ENCODE peak calls at places on chromosomes 3 and 15, in seven cellular contexts. T is psoas muscle; M is CD4-positive, alpha-beta memory T cell; F is PC-9; Y is A549; K is GM23248; B is CD8-positive, alpha-beta memory T cell. N is an unnamed sample. For H3K9me3, the result is how much of the 10 kb centered on the place peaks cover.

GRCh38 chr15:77644543-77645247 is 12.0 kb upstream of the LINGO1 start:
- DNase-seq in T (no peak), M (no peak), F (no peak), Y (no peak), K (no peak), B (no peak), N (no peak)

GRCh38 chr3:106542101-106542769 is 673.4 kb upstream of the CBLB start:
- DNase-seq in T (no peak), M (no peak), F (no peak), Y (no peak), K (peak), B (no peak), N (no peak)

GRCh38 chr15:51267714-51268105 is 70.7 kb downstream of the CYP19A1 start:
- DNase-seq in T (no peak), M (no peak), F (peak), Y (peak), K (peak), B (no peak), N (no peak)

GRCh38 chr3:17359911-17360310 is 382.5 kb downstream of the TBC1D5 start:
- DNase-seq in T (no peak), M (no peak), F (no peak), Y (no peak), K (no peak), B (no peak), N (no peak)

GRCh38 chr15:78195735-78196201 is 38.6 kb downstream of the ACSBG1 start:
- DNase-seq in T (no peak), M (peak), F (peak), Y (peak), K (peak), B (peak), N (no peak)

GRCh38 chr3:144774897-144775296 is 803.3 kb downstream of the DIPK2A start:
- DNase-seq in T (no peak), M (no peak), F (no peak), Y (no peak), K (peak), B (no peak), N (no peak)

GRCh38 chr3:128760027-128760426 is 34.0 kb downstream of the RAB7A start:
- DNase-seq in T (no peak), M (no peak), F (no peak), Y (no peak), K (no peak), B (no peak), N (no peak)

GRCh38 chr3:153221748-153222162 is 59.7 kb downstream of the RAP2B start:
- DNase-seq in T (peak), M (peak), F (peak), Y (no peak), K (peak), B (peak), N (peak)

GRCh38 chr3:185930393-185931107 is 7.3 kb downstream of the TRA2B start:
- DNase-seq in T (no peak), M (no peak), F (no peak), Y (no peak), K (peak), B (no peak), N (no peak)
- H3K4me3 ChIP-seq in T (peak), M (no peak), F (no peak), Y (peak), K (peak), B (peak), N (no peak)

GRCh38 chr15:26521142-26521541 is 251.7 kb downstream of the GABRB3 start:
- DNase-seq in T (no peak), M (no peak), F (no peak), Y (no peak), K (no peak), B (no peak), N (no peak)

GRCh38 chr15:26518885-26519284 is 254.0 kb downstream of the GABRB3 start:
- DNase-seq in T (no peak), M (no peak), F (no peak), Y (no peak), K (no peak), B (no peak), N (no peak)

GRCh38 chr15:26516102-26516980 is 256.5 kb downstream of the GABRB3 start:
- DNase-seq in T (no peak), M (no peak), F (no peak), Y (no peak), K (no peak), B (no peak), N (no peak)
- H3K9me3 ChIP-seq in T (under half), M (under half), F (under half), Y (under half), K (under half), B (under half), N (under half)

DNA sequence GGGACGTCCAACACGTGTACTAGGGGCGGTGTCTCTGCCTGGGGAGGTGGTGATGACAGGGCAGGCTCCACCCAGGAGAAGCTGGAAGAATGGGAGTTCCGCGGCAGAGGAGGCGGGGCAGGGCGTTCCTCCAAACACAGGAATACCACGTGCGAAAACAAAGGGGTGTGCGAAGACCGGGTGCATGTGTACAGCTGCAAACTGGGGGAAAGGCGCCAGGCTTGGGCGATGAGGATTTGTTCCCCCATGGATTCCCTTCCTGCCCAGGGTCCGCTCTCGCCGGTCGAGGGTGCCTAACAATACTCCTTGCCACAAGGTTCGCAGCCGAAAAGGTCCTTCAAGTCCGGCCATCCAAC is 500 bp upstream of the ZSCAN2 start:
- DNase-seq in T (peak), M (no peak), F (peak), Y (peak), K (peak), B (no peak), N (peak)
- H3K27ac ChIP-seq in T (peak), M (peak), F (peak), Y (no peak), K (peak), B (no peak), N (peak)

DNA sequence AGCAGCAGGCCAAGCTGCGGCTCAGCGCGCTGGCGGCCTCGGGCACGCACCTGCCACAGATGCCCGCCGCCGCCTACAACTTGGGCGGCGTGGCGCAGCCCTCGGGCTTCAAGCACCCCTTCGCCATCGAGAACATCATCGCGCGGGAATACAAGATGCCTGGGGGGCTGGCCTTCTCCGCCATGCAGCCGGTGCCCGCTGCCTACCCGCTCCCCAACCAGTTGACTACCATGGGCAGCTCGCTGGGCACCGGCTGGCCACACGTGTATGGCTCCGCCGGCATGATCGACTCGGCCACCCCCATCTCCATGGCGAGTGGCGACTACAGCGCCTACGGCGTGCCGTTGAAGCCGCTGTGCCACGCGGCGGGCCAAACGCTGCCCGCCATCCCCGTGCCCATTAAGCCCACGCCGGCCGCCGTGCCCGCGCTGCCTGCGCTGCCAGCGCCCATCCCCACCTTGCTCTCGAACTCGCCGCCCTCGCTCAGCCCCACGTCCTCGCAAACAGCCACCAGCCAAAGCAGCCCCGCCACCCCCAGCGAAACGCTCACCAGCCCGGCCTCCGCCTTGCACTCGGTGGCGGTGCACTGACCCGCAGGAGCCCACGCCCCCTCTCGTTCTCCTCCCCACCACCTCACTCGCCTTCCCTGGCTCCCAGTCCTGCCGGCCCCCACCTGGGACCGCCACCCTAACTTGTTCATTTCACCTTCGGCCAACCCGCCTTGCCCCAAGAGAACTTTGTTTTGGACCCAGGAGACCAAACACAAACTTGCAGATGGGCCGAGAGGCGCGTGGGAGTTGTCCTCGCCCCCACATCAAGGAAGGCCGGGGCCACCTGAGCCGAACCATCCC is 1.5 kb downstream of the FOXB1 start:
- DNase-seq in T (no peak), M (no peak), F (peak), Y (no peak), K (no peak), B (no peak), N (no peak)
- H3K4me3 ChIP-seq in T (peak), M (no peak), F (peak), Y (peak), K (peak), B (peak), N (peak)

DNA sequence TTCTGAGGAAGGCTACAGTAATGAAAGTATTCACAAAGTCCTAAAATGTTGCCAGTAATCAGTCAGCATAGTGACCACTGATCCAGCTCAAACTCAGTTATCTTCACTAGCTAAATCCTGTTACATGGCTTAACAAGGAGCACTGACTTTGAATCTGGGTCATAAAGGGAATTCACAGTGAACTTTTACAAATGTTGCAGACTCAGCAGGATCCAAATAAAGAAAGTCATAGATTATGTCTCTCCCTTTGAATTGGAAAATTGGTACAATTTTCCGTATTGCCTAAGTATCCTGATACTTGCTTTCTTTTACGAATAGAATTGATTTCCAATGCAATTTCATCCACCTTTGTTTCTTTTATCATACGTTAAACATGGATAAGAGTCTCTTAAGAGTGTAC is 431.5 kb upstream of the CNTN6 start:
- DNase-seq in T (no peak), M (no peak), F (no peak), Y (no peak), K (no peak), B (no peak), N (no peak)
- H3K9me3 ChIP-seq in T (under half), M (under half), F (under half), Y (under half), K (under half), B (under half), N (under half)

GRCh38 chr15:63939531-63940130 is 105.9 kb upstream of the HERC1 start:
- DNase-seq in T (peak), M (peak), F (no peak), Y (no peak), K (peak), B (no peak), N (peak)
- H3K27ac ChIP-seq in T (peak), M (peak), F (no peak), Y (no peak), K (peak), B (peak), N (peak)

DNA sequence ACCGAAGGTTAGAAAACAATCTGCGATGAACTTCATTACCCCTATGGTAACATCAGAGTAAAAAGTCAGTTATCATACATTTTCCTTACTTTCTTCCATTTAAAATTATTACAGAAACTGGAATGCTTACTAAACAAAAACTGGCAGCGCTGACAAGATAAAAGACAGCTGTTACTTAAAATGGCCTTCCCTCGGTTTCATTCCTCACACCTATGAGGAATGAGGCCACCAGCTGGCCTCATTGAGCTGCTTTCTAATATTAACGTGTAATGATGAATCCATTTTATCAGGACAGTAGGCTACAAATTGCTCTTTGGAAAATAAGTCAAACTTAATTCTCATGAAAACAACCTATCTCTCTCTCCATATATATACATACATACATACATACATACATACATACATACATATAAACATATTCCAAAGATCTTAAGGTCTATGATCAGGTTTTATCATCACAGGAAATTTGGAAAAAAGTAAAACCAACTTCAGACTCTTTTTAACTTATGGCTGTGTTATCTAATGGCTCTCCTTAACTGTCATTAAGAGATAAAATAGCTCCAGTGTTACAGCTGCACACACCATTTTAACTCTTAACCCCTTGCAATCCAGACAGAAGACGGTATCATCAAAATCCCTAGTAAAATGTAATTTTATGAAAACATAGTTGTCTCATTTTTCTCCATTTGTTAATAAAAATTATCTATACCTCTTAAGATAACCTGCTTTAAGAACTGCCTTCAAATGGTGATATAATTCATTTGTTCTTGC is 5.2 kb downstream of the CCNL1 start:
- DNase-seq in T (no peak), M (no peak), F (no peak), Y (no peak), K (no peak), B (no peak), N (no peak)
- H3K4me3 ChIP-seq in T (peak), M (no peak), F (peak), Y (peak), K (peak), B (no peak), N (peak)